ENCODE peak calls at places on chromosomes 16 and 17, in four cellular contexts. V, N, Z and D are unnamed samples. For H3K4me1, the result is how much of the 10 kb centered on the place peaks cover.

GRCh38 chr17:82065193-82065637 is 389 bp downstream of the DUS1L start:
- DNase-seq in V (peak), N (no peak), Z (no peak), D (peak)

GRCh38 chr17:50037321-50038107 is 18.4 kb upstream of the ITGA3 start:
- DNase-seq in V (no peak), N (peak), Z (no peak), D (peak)

GRCh38 chr16:87762071-87762571 is 3.7 kb downstream of the KLHDC4 start:
- DNase-seq in V (no peak), N (no peak), Z (no peak), D (no peak)

GRCh38 chr16:10126686-10127085 is 55.5 kb downstream of the GRIN2A start:
- DNase-seq in N (no peak), Z (no peak), V (no peak), D (no peak)

GRCh38 chr16:87822571-87822970 is 46.7 kb downstream of the SLC7A5 start:
- DNase-seq in Z (no peak), N (no peak), V (peak), D (no peak)

GRCh38 chr17:83084214-83084613 is 4.8 kb downstream of the METRNL start:
- DNase-seq in V (no peak), N (no peak), Z (no peak), D (no peak)

GRCh38 chr16:84759061-84759460 is 59.3 kb downstream of the USP10 start:
- DNase-seq in N (no peak), Z (no peak), V (no peak), D (no peak)

GRCh38 chr16:11871193-11871592 is 19.9 kb upstream of the RSL1D1 start:
- DNase-seq in Z (no peak), V (peak), N (no peak), D (no peak)

GRCh38 chr17:45020354-45021138 is 30.9 kb downstream of the DCAKD start:
- DNase-seq in Z (peak), V (peak), N (no peak), D (no peak)

GRCh38 chr16:72844225-72844920 is 203.6 kb downstream of the ZFHX3 start:
- DNase-seq in N (no peak), V (no peak), Z (no peak), D (no peak)

GRCh38 chr17:50209472-50210248 is 8.2 kb upstream of the COL1A1 start:
- DNase-seq in Z (peak), V (peak), N (peak), D (no peak)

GRCh38 chr17:76485569-76485968 is 15.7 kb downstream of the RHBDF2 start:
- DNase-seq in V (no peak), Z (no peak), N (no peak), D (no peak)

GRCh38 chr17:16975266-16975651 is 3.3 kb upstream of the TNFRSF13B start:
- DNase-seq in V (no peak), N (no peak), Z (peak), D (no peak)

GRCh38 chr16:89164436-89164835 is 7.1 kb upstream of the CDH15 start:
- DNase-seq in Z (no peak), V (no peak), N (no peak), D (no peak)

GRCh38 chr16:50207652-50208051 is 54.5 kb downstream of the TENT4B start:
- DNase-seq in N (no peak), V (no peak), Z (no peak), D (no peak)

GRCh38 chr17:66115246-66115645 is 76.7 kb downstream of the CEP112 start:
- DNase-seq in N (no peak), V (no peak), Z (no peak), D (no peak)

GRCh38 chr17:65456368-65457151 is 104.9 kb downstream of the AXIN2 start:
- DNase-seq in V (no peak), N (no peak), Z (no peak), D (no peak)

GRCh38 chr17:77264617-77265230 is 124.0 kb downstream of the SEC14L1 start:
- DNase-seq in Z (no peak), V (no peak), N (no peak), D (no peak)

GRCh38 chr16:69848635-69849545 is 86.8 kb downstream of the WWP2 start:
- DNase-seq in N (peak), V (no peak), Z (no peak), D (peak)

GRCh38 chr17:57552114-57552601 is 192.9 kb downstream of the CCDC182 start:
- DNase-seq in V (peak), N (no peak), Z (peak), D (peak)

GRCh38 chr16:1626327-1626726 is 14.2 kb downstream of the CRAMP1 start:
- DNase-seq in Z (no peak), V (no peak), N (no peak), D (no peak)

GRCh38 chr17:3260163-3260562 is 38.0 kb downstream of the OR3A1 start:
- DNase-seq in N (no peak), V (no peak), Z (no peak), D (no peak)

GRCh38 chr16:67165121-67166034 is 833 bp downstream of the HSF4 start:
- DNase-seq in V (peak), Z (peak), N (no peak), D (no peak)

GRCh38 chr16:85687651-85688471 is 893 bp downstream of the GINS2 start:
- DNase-seq in V (peak), Z (no peak), N (no peak), D (peak)

GRCh38 chr17:78113804-78114785 is 14.5 kb downstream of the TMC6 start:
- DNase-seq in N (peak), Z (no peak), V (no peak), D (peak)

GRCh38 chr16:1403733-1404132 is 10.8 kb downstream of the UNKL start:
- DNase-seq in Z (no peak), N (no peak), V (no peak), D (no peak)

GRCh38 chr16:89022051-89022836 is 45.2 kb upstream of the CBFA2T3 start:
- DNase-seq in Z (no peak), V (no peak), N (no peak), D (peak)

GRCh38 chr17:33469911-33470310 is 176.8 kb upstream of the ASIC2 start:
- DNase-seq in V (no peak), Z (no peak), N (no peak), D (no peak)

GRCh38 chr17:49031965-49032928 is 35.1 kb downstream of the IGF2BP1 start:
- DNase-seq in Z (peak), N (no peak), V (peak), D (no peak)

GRCh38 chr16:52603015-52603414 is 56.1 kb upstream of the TOX3 start:
- DNase-seq in Z (no peak), N (no peak), V (no peak), D (no peak)

GRCh38 chr16:67779256-67780014 is 26.9 kb downstream of the RANBP10 start:
- DNase-seq in N (no peak), Z (no peak), V (no peak), D (no peak)

GRCh38 chr17:9725575-9725974 is 65.8 kb downstream of the DHRS7C start:
- DNase-seq in N (no peak), Z (no peak), V (no peak), D (no peak)

GRCh38 chr16:28010671-28011070 is 52.8 kb downstream of the GSG1L start:
- DNase-seq in N (no peak), V (no peak), Z (no peak), D (no peak)

GRCh38 chr16:86239381-86239780 is 270.9 kb upstream of the FOXF1 start:
- DNase-seq in V (peak), N (no peak), Z (peak), D (no peak)

GRCh38 chr16:88804552-88805339 is 1.2 kb downstream of the CDT1 start:
- DNase-seq in V (peak), N (no peak), Z (no peak), D (peak)

GRCh38 chr17:70375406-70375805 is 206.1 kb downstream of the KCNJ2 start:
- DNase-seq in V (peak), N (no peak), Z (no peak), D (no peak)

GRCh38 chr17:57043276-57043675 is 41.8 kb upstream of the AKAP1 start:
- DNase-seq in N (no peak), V (no peak), Z (no peak), D (no peak)

GRCh38 chr17:39627717-39628516 is 1.2 kb downstream of the PPP1R1B start:
- DNase-seq in N (no peak), V (peak), Z (no peak), D (no peak)
- H3K4me1 ChIP-seq in N (half or more), V (half or more), Z (half or more), D (under half)

DNA sequence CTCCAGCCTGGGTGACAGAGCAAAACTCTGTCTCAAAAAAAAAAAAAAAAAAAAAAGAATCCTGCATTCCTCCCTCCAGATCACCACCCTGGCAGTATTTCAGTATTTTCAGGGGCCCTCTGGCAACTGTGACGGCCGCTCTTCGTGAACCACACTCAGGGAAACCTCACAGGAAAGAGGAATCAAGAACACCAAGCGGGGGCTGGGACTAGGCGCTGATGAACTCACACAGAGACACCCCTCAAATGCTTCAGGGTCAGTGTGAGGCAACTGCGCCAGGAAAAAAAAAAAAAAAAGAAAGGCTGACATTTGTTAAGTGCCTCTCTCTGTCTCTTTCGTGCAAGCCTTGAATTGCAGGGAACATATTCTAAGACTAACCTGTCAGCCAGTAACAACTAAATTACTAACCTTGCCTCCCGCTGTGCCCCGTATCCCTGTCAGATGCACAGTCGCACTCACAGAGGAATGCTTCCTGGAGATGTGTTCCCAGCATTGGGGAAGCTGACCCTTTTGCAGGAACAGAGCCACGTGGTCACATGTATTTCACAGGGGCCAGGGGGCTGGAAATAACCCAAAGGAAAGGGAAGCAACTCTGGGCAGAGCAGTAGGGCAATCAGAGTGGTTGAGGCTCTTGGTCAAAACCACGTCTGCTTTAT is 247.9 kb downstream of the XYLT1 start:
- DNase-seq in V (peak), Z (no peak), N (no peak), D (no peak)
- TF ChIP-seq POLR2AphosphoS5 in V (no peak), Z (no peak), N (no peak), D (no peak)

DNA sequence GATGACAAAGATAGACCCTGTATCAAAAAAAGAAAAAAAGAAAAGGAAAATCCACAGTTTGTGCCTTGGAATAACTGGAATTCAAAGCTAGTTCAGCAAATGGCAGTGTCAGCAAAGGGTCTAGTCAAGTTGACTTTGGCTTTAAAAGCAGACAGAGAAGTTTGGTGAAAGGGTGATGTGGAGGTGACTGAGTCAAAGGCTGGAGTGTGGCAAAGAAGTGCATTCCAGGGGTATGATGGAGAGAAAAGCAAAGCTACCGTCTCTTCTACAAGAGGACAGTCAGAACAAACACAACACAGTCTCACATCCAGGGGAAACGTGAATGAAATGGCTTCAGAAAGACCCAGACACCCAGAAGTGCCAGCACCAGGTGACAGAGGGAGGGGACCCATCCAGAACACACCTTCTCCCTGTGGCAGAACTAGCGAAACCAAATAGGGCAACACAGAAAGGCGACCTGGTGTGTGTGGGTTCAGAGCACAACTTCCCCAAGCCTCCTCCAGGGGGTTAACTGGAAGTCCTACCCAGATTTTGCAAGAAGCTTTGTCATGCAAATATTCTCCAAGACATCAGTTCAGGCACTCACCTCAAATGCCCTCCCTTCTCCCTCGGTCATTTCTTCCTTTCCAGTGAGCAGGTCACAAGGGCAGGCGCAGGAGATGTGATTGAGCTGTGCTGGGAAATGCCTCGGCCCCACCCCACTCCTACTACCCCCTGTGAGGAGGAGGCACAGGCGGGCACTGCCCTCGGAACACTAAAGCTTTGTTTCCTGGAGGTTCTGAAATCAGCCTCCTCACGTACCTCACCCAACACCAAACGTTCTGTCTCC is 481.9 kb downstream of the SOX9 start:
- DNase-seq in Z (peak), V (peak), N (no peak), D (no peak)
- TF ChIP-seq CTCF in Z (peak), V (peak), N (no peak), D (no peak)

GRCh38 chr17:1186214-1186820 is 6.5 kb upstream of the ABR start:
- DNase-seq in Z (no peak), V (no peak), N (no peak), D (no peak)
- H3K4me1 ChIP-seq in Z (under half), V (under half), N (half or more), D (half or more)

GRCh38 chr17:20009052-20009301 is 182 bp upstream of the SPECC1 start:
- DNase-seq in Z (no peak), N (no peak), V (peak), D (no peak)
- TF ChIP-seq POLR2AphosphoS5 in Z (no peak), N (no peak), V (peak), D (no peak)